ENCODE peak calls at places on chromosomes 2 and 18, in six cellular contexts. C is posterior cingulate gyrus; F is uterus; L is effector memory CD8-positive, alpha-beta T cell; A is Caki2; X is glutamatergic neuron. K is an unnamed sample.

GRCh38 chr18:28189400-28190239 is 12.7 kb upstream of the CDH2 start:
- DNase-seq in L (no peak), X (peak; percentile 27), F (no peak), C (no peak), A (no peak), K (no peak)

GRCh38 chr2:161613161-161613560 is 11.1 kb upstream of the SLC4A10 start:
- DNase-seq in L (no peak), A (no peak), F (no peak), X (no peak), C (no peak), K (no peak)

GRCh38 chr2:171260471-171261424 is 100.1 kb upstream of the TLK1 start:
- DNase-seq in L (no peak), A (no peak), C (no peak), F (no peak), X (no peak), K (no peak)

GRCh38 chr2:190507135-190507534 is 27.4 kb downstream of the NEMP2 start:
- DNase-seq in X (no peak), L (no peak), C (no peak), A (no peak), F (no peak), K (no peak)

GRCh38 chr2:39731546-39731945 is 47.5 kb downstream of the THUMPD2 start:
- DNase-seq in C (no peak), X (no peak), L (no peak), A (no peak), F (no peak), K (no peak)

GRCh38 chr2:106341666-106342065 is 126.5 kb downstream of the RGPD3 start:
- DNase-seq in L (no peak), C (no peak), X (no peak), F (no peak), A (no peak), K (no peak)

GRCh38 chr2:138193416-138194213 is 229.3 kb downstream of the HNMT start:
- DNase-seq in A (no peak), L (no peak), C (no peak), X (no peak), F (no peak), K (no peak)

GRCh38 chr2:54558976-54559410 is 102.9 kb downstream of the SPTBN1 start:
- DNase-seq in L (no peak), X (no peak), F (no peak), A (peak; percentile 33), C (no peak), K (no peak)

GRCh38 chr2:39335930-39336329 is 92.2 kb upstream of the CDKL4 start:
- DNase-seq in X (no peak), L (no peak), C (no peak), A (no peak), F (no peak), K (no peak)

GRCh38 chr2:45962522-45962921 is 311.0 kb downstream of the PRKCE start:
- DNase-seq in C (peak; percentile 34), X (no peak), L (no peak), F (peak; percentile 66), A (peak; percentile 23), K (peak; percentile 70)

GRCh38 chr18:9475643-9476580 is 599 bp downstream of the RALBP1 start:
- DNase-seq in L (peak; percentile 43), A (peak; percentile 29), C (no peak), X (no peak), F (no peak), K (peak; percentile 86)

GRCh38 chr2:197450485-197450884 is 2.9 kb upstream of the COQ10B start:
- DNase-seq in F (no peak), X (no peak), A (no peak), C (no peak), L (no peak), K (peak; percentile 82)

GRCh38 chr2:120735750-120736170 is at the start of gene GLI2:
- DNase-seq in C (peak; percentile 65), L (no peak), F (peak; percentile 81), X (peak; percentile 84), A (peak; percentile 80), K (peak; percentile 81)

GRCh38 chr2:10844083-10844482 is 31.5 kb upstream of the PDIA6 start:
- DNase-seq in F (no peak), A (peak; percentile 74), X (peak; percentile 48), C (no peak), L (no peak), K (peak; percentile 86)

GRCh38 chr18:23311346-23312103 is 141.6 kb upstream of the RIOK3 start:
- DNase-seq in A (no peak), L (no peak), C (no peak), X (no peak), F (peak; percentile 64), K (no peak)

GRCh38 chr2:185227391-185227790 is 511.2 kb upstream of the FSIP2 start:
- DNase-seq in X (no peak), F (no peak), C (no peak), L (no peak), A (no peak), K (no peak)

GRCh38 chr2:128440087-128440665 is 121.5 kb upstream of the HS6ST1 start:
- DNase-seq in F (no peak), L (no peak), C (no peak), A (no peak), X (no peak), K (peak; percentile 58)

GRCh38 chr2:32061973-32062861 is 1.1 kb upstream of the SPAST start:
- DNase-seq in L (no peak), A (peak; percentile 60), C (no peak), F (peak; percentile 51), X (peak; percentile 23), K (no peak)

GRCh38 chr2:118090387-118091139 is 2.3 kb downstream of the INSIG2 start:
- DNase-seq in A (no peak), F (no peak), C (no peak), L (no peak), X (no peak), K (no peak)